ENCODE peak calls at places on chromosomes 7 and 10, in five cellular contexts. M is fibroblast of lung, V is cardiac muscle cell, A is neural crest cell, I is A549. U is an unnamed sample.

GRCh38 chr7:108541493-108541892 is 15.6 kb upstream of the PNPLA8 start:
- DNase-seq in M (no peak), V (no peak), A (no peak), I (no peak), U (no peak)

GRCh38 chr7:73718905-73719805 is at the start of gene STX1A:
- DNase-seq in M (peak), V (peak), A (peak), I (no peak), U (peak)

GRCh38 chr10:76297787-76298281 is 866.4 kb downstream of the LRMDA start:
- DNase-seq in M (no peak), V (no peak), A (no peak), I (no peak), U (no peak)

GRCh38 chr10:130403153-130403890 is 267.1 kb downstream of the GLRX3 start:
- DNase-seq in M (no peak), V (no peak), A (no peak), I (no peak), U (no peak)

GRCh38 chr7:16874061-16874460 is 7.7 kb downstream of the AGR3 start:
- DNase-seq in M (no peak), V (no peak), A (no peak), I (no peak), U (no peak)

GRCh38 chr10:17838080-17838634 is 29.0 kb downstream of the MRC1 start:
- DNase-seq in M (no peak), V (peak), A (no peak), I (no peak), U (no peak)

GRCh38 chr7:158366346-158366745 is 221.3 kb downstream of the PTPRN2 start:
- DNase-seq in M (no peak), V (no peak), A (no peak), I (no peak), U (no peak)

GRCh38 chr10:97991875-97992274 is 38.5 kb downstream of the CRTAC1 start:
- DNase-seq in M (peak), V (peak), A (peak), I (peak), U (no peak)

GRCh38 chr10:18681971-18682403 is 22.8 kb downstream of the ARL5B start:
- DNase-seq in M (peak), V (peak), A (no peak), I (no peak), U (no peak)

GRCh38 chr7:70775570-70776156 is 356.3 kb upstream of the GALNT17 start:
- DNase-seq in M (peak), V (peak), A (no peak), I (no peak), U (no peak)

GRCh38 chr10:53650794-53651193 is 878.2 kb upstream of the MBL2 start:
- DNase-seq in M (no peak), V (no peak), A (no peak), I (no peak), U (no peak)

GRCh38 chr10:6929157-6929830 is 349.2 kb upstream of the PRKCQ start:
- DNase-seq in M (no peak), V (no peak), A (no peak), I (no peak), U (no peak)

GRCh38 chr7:70787772-70788171 is 344.2 kb upstream of the GALNT17 start:
- DNase-seq in M (no peak), V (no peak), A (no peak), I (no peak), U (no peak)

GRCh38 chr7:121755818-121756501 is 117.0 kb upstream of the PTPRZ1 start:
- DNase-seq in M (no peak), V (no peak), A (no peak), I (no peak), U (peak)

GRCh38 chr7:80960228-80960627 is 41.4 kb upstream of the SEMA3C start:
- DNase-seq in M (peak), V (no peak), A (no peak), I (no peak), U (no peak)

GRCh38 chr10:84540022-84540616 is 211.7 kb downstream of the CCSER2 start:
- DNase-seq in M (peak), V (peak), A (no peak), I (peak), U (no peak)

GRCh38 chr10:123847686-123848432 is 43.7 kb downstream of the CPXM2 start:
- DNase-seq in M (no peak), V (peak), A (no peak), I (peak), U (no peak)

GRCh38 chr7:102891693-102892261 is 21.0 kb upstream of the LRRC17 start:
- DNase-seq in M (peak), V (peak), A (no peak), I (peak), U (no peak)

GRCh38 chr10:124240721-124241350 is 147.4 kb upstream of the CHST15 start:
- DNase-seq in M (no peak), V (no peak), A (no peak), I (no peak), U (no peak)

GRCh38 chr10:93065675-93066543 is 5.3 kb downstream of the CYP26C1 start:
- DNase-seq in M (no peak), V (no peak), A (no peak), I (no peak), U (no peak)

GRCh38 chr10:52598936-52599335 is 173.6 kb downstream of the MBL2 start:
- DNase-seq in M (no peak), V (no peak), A (no peak), I (no peak), U (no peak)
- TF ChIP-seq CTCF in M (no peak), V (no peak), A (no peak), I (no peak), U (no peak)

GRCh38 chr7:155533827-155534690 is 12.3 kb downstream of the CNPY1 start:
- DNase-seq in M (no peak), V (peak), A (peak), I (peak), U (peak)
- TF ChIP-seq CTCF in M (peak), V (peak), A (peak), I (peak), U (peak)

DNA sequence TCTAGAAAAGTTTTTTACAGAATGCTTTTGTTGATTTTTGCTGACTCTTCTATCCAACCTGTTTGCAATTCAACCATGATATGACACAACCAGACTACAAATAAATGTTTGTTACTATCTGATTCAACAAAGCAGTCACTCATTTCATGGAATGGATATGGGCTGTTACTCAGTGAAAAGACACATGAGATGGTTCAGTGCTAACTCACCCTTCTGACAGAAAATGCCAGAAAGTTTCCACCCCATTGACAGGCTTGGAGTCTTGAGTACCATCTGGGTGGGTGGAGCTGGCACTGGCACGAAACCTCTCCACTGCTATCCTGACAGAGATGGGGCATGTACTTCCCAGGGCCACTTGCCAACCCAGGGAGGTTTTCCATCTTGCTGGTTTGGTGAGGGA is 39.5 kb downstream of the RBM28 start:
- DNase-seq in M (no peak), V (no peak), A (no peak), I (no peak), U (no peak)
- TF ChIP-seq CTCF in M (no peak), V (no peak), A (no peak), I (no peak), U (no peak)

GRCh38 chr7:28298870-28299484 is 113.3 kb upstream of the CREB5 start:
- DNase-seq in M (peak), V (peak), A (peak), I (peak), U (peak)
- TF ChIP-seq CTCF in M (peak), V (peak), A (peak), I (peak), U (peak)

DNA sequence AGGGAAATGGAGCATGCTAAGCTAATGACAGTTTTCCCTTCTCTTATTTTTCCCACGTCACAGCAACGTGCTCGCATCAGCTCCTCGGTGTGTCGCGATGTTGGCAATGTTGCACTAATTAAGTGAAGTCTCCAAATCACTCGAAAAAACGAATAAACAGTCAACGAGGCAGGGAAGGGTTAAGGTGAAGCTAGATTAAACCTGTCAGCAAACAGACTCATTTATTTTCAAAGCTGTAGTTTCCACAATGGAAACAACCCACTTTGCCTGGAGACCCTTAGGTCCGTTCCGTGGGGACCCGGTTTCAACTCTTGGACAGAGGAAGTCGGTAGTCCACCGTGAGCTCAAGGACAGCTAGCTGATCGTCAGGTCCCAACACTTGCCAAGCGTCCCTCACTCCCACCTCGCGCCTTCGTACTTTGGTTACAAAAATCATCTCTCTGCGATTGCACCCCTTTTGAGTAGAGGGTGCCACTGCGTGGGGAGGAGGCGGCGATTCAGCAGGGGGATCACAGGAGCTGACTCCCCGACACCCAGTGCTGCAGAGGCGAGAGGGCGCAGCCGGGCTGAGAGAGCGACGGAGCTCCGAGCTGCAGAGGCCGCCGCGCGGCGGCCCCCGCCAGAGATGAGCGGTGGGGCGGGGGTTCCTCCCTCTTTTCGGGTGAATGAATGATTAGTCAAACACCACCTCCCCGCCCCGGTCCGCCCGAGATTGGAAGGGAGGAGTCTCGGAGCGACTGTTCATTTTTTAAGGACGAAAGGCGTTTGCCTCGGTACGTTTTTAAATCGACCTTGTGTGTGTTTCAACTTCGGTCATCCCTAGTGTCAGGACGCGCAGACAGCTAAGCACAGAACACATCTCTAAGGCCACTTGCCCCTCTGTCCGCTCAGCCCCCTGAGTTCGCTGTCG is 1.3 kb upstream of the BMPER start:
- DNase-seq in M (peak), V (peak), A (peak), I (peak), U (peak)
- TF ChIP-seq CTCF in M (no peak), V (no peak), A (no peak), I (no peak), U (no peak)